ENCODE peak calls at places on chromosome X, in ten cellular contexts. One of them, this sample, is unnamed.

GRCh38 chrX:70039758-70040157 is 10.0 kb downstream of the AWAT2 start:
- DNase-seq in uterus: no peak
- DNase-seq in foreskin fibroblast: no peak
- DNase-seq in stomach: no peak
- DNase-seq in choroid plexus epithelial cell: no peak
- DNase-seq in pancreas: no peak
- DNase-seq in A549: no peak
- DNase-seq in GM12865: no peak
- DNase-seq in heart left ventricle: no peak
- DNase-seq in right atrium auricular region: no peak
- DNase-seq in this sample: no peak

GRCh38 chrX:14546190-14546589 is 16.9 kb downstream of the GLRA2 start:
- DNase-seq in A549: no peak
- DNase-seq in uterus: no peak
- DNase-seq in choroid plexus epithelial cell: no peak
- DNase-seq in foreskin fibroblast: no peak
- DNase-seq in heart left ventricle: no peak
- DNase-seq in right atrium auricular region: no peak
- DNase-seq in GM12865: no peak
- DNase-seq in pancreas: no peak
- DNase-seq in stomach: no peak
- DNase-seq in this sample: no peak

GRCh38 chrX:103585421-103586313 is at the start of gene TCEAL4:
- DNase-seq in stomach: peak
- DNase-seq in right atrium auricular region: no peak
- DNase-seq in pancreas: peak
- DNase-seq in heart left ventricle: peak
- DNase-seq in GM12865: peak
- DNase-seq in choroid plexus epithelial cell: peak
- DNase-seq in A549: peak
- DNase-seq in uterus: peak
- DNase-seq in foreskin fibroblast: no peak
- DNase-seq in this sample: no peak

GRCh38 chrX:113260474-113260873 is 419.8 kb upstream of the AMOT start:
- DNase-seq in pancreas: no peak
- DNase-seq in heart left ventricle: no peak
- DNase-seq in foreskin fibroblast: no peak
- DNase-seq in GM12865: peak
- DNase-seq in choroid plexus epithelial cell: no peak
- DNase-seq in stomach: no peak
- DNase-seq in uterus: no peak
- DNase-seq in A549: no peak
- DNase-seq in right atrium auricular region: no peak
- DNase-seq in this sample: no peak

GRCh38 chrX:13092455-13092941 is 48.1 kb upstream of the FAM9C start:
- DNase-seq in heart left ventricle: no peak
- DNase-seq in pancreas: no peak
- DNase-seq in stomach: peak
- DNase-seq in A549: no peak
- DNase-seq in choroid plexus epithelial cell: no peak
- DNase-seq in uterus: no peak
- DNase-seq in foreskin fibroblast: no peak
- DNase-seq in GM12865: peak
- DNase-seq in right atrium auricular region: no peak
- DNase-seq in this sample: no peak

GRCh38 chrX:13123857-13124345 is 79.5 kb upstream of the FAM9C start:
- DNase-seq in foreskin fibroblast: peak
- DNase-seq in right atrium auricular region: no peak
- DNase-seq in A549: no peak
- DNase-seq in pancreas: no peak
- DNase-seq in uterus: no peak
- DNase-seq in heart left ventricle: no peak
- DNase-seq in stomach: no peak
- DNase-seq in choroid plexus epithelial cell: peak
- DNase-seq in GM12865: peak
- DNase-seq in this sample: peak

GRCh38 chrX:139890991-139891700 is 41.7 kb downstream of the ATP11C start:
- DNase-seq in GM12865: no peak
- DNase-seq in A549: no peak
- DNase-seq in uterus: no peak
- DNase-seq in heart left ventricle: no peak
- DNase-seq in choroid plexus epithelial cell: peak
- DNase-seq in right atrium auricular region: no peak
- DNase-seq in stomach: no peak
- DNase-seq in foreskin fibroblast: peak
- DNase-seq in pancreas: no peak
- DNase-seq in this sample: no peak

GRCh38 chrX:26918633-26919032 is 544.5 kb downstream of the PPP4R3C start:
- DNase-seq in stomach: no peak
- DNase-seq in uterus: no peak
- DNase-seq in foreskin fibroblast: no peak
- DNase-seq in heart left ventricle: no peak
- DNase-seq in right atrium auricular region: no peak
- DNase-seq in A549: no peak
- DNase-seq in choroid plexus epithelial cell: peak
- DNase-seq in GM12865: peak
- DNase-seq in pancreas: no peak
- DNase-seq in this sample: no peak

GRCh38 chrX:11944486-11944885 is 186.4 kb downstream of the MSL3 start:
- DNase-seq in pancreas: no peak
- DNase-seq in choroid plexus epithelial cell: peak
- DNase-seq in stomach: no peak
- DNase-seq in uterus: no peak
- DNase-seq in right atrium auricular region: no peak
- DNase-seq in heart left ventricle: no peak
- DNase-seq in A549: peak
- DNase-seq in foreskin fibroblast: peak
- DNase-seq in GM12865: peak
- DNase-seq in this sample: no peak

GRCh38 chrX:153668423-153669173 is 5.0 kb downstream of the PNCK start:
- DNase-seq in A549: no peak
- DNase-seq in stomach: no peak
- DNase-seq in foreskin fibroblast: no peak
- DNase-seq in right atrium auricular region: no peak
- DNase-seq in GM12865: no peak
- DNase-seq in uterus: no peak
- DNase-seq in heart left ventricle: no peak
- DNase-seq in choroid plexus epithelial cell: no peak
- DNase-seq in pancreas: no peak
- DNase-seq in this sample: no peak

GRCh38 chrX:82677281-82677680 is 830.8 kb upstream of the POU3F4 start:
- DNase-seq in pancreas: no peak
- DNase-seq in A549: no peak
- DNase-seq in heart left ventricle: no peak
- DNase-seq in stomach: no peak
- DNase-seq in choroid plexus epithelial cell: peak
- DNase-seq in right atrium auricular region: no peak
- DNase-seq in uterus: no peak
- DNase-seq in foreskin fibroblast: no peak
- DNase-seq in GM12865: no peak
- DNase-seq in this sample: no peak

GRCh38 chrX:119516157-119516702 is 48.0 kb downstream of the SLC25A5 start:
- DNase-seq in GM12865: peak
- DNase-seq in A549: peak
- DNase-seq in heart left ventricle: no peak
- DNase-seq in uterus: peak
- DNase-seq in foreskin fibroblast: peak
- DNase-seq in choroid plexus epithelial cell: peak
- DNase-seq in pancreas: peak
- DNase-seq in right atrium auricular region: no peak
- DNase-seq in stomach: no peak
- DNase-seq in this sample: no peak
- H3K4me3 ChIP-seq in GM12865: no peak
- H3K4me3 ChIP-seq in A549: no peak
- H3K4me3 ChIP-seq in heart left ventricle: no peak
- H3K4me3 ChIP-seq in uterus: no peak
- H3K4me3 ChIP-seq in foreskin fibroblast: no peak
- H3K4me3 ChIP-seq in choroid plexus epithelial cell: no peak
- H3K4me3 ChIP-seq in pancreas: no peak
- H3K4me3 ChIP-seq in right atrium auricular region: no peak
- H3K4me3 ChIP-seq in stomach: no peak
- H3K4me3 ChIP-seq in this sample: no peak

GRCh38 chrX:143437439-143437838 is 79.8 kb downstream of the SPANXN3 start:
- DNase-seq in heart left ventricle: no peak
- DNase-seq in choroid plexus epithelial cell: no peak
- DNase-seq in right atrium auricular region: no peak
- DNase-seq in uterus: no peak
- DNase-seq in foreskin fibroblast: no peak
- DNase-seq in A549: no peak
- DNase-seq in pancreas: no peak
- DNase-seq in stomach: no peak
- DNase-seq in GM12865: peak
- DNase-seq in this sample: no peak
- TF ChIP-seq CTCF in heart left ventricle: peak
- TF ChIP-seq CTCF in choroid plexus epithelial cell: no peak
- TF ChIP-seq CTCF in right atrium auricular region: no peak
- TF ChIP-seq CTCF in uterus: no peak
- TF ChIP-seq CTCF in foreskin fibroblast: no peak
- TF ChIP-seq CTCF in A549: no peak
- TF ChIP-seq CTCF in pancreas: peak
- TF ChIP-seq CTCF in stomach: no peak
- TF ChIP-seq CTCF in GM12865: peak
- TF ChIP-seq CTCF in this sample: no peak

DNA sequence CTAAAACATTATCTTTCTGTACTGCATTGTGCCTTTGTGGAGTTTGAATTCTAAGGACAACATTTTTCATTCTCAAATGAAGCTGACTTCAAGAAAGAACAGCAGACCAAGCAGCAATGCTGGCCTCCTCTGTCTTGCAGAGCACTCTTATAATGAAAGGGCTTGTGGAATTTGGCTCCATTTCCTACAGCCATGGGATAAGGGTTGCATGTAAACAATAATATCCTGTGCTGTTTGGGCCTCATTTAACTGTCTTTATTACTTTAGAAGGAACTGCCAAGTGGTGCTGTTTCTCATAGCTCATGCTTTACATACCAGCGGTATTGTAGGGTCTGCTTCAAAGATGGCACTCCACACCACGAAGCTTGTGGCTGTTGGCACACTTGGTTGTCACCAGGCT is 111.4 kb upstream of the EOLA2 start:
- DNase-seq in pancreas: no peak
- DNase-seq in heart left ventricle: no peak
- DNase-seq in uterus: no peak
- DNase-seq in choroid plexus epithelial cell: peak
- DNase-seq in GM12865: no peak
- DNase-seq in right atrium auricular region: no peak
- DNase-seq in stomach: no peak
- DNase-seq in foreskin fibroblast: no peak
- DNase-seq in A549: no peak
- DNase-seq in this sample: no peak
- H3K4me3 ChIP-seq in pancreas: no peak
- H3K4me3 ChIP-seq in heart left ventricle: no peak
- H3K4me3 ChIP-seq in uterus: no peak
- H3K4me3 ChIP-seq in choroid plexus epithelial cell: no peak
- H3K4me3 ChIP-seq in GM12865: no peak
- H3K4me3 ChIP-seq in right atrium auricular region: no peak
- H3K4me3 ChIP-seq in stomach: no peak
- H3K4me3 ChIP-seq in foreskin fibroblast: no peak
- H3K4me3 ChIP-seq in A549: no peak
- H3K4me3 ChIP-seq in this sample: no peak

GRCh38 chrX:78313526-78313925 is 13.9 kb downstream of the CYSLTR1 start:
- DNase-seq in pancreas: no peak
- DNase-seq in foreskin fibroblast: no peak
- DNase-seq in heart left ventricle: no peak
- DNase-seq in uterus: no peak
- DNase-seq in GM12865: no peak
- DNase-seq in stomach: no peak
- DNase-seq in choroid plexus epithelial cell: no peak
- DNase-seq in A549: no peak
- DNase-seq in right atrium auricular region: no peak
- DNase-seq in this sample: no peak

GRCh38 chrX:78316310-78316709 is 11.1 kb downstream of the CYSLTR1 start:
- DNase-seq in right atrium auricular region: no peak
- DNase-seq in A549: no peak
- DNase-seq in heart left ventricle: peak
- DNase-seq in stomach: no peak
- DNase-seq in pancreas: no peak
- DNase-seq in uterus: no peak
- DNase-seq in foreskin fibroblast: no peak
- DNase-seq in GM12865: no peak
- DNase-seq in choroid plexus epithelial cell: no peak
- DNase-seq in this sample: no peak

GRCh38 chrX:78315745-78316144 is 11.7 kb downstream of the CYSLTR1 start:
- DNase-seq in GM12865: no peak
- DNase-seq in uterus: no peak
- DNase-seq in foreskin fibroblast: no peak
- DNase-seq in stomach: no peak
- DNase-seq in A549: no peak
- DNase-seq in heart left ventricle: no peak
- DNase-seq in pancreas: no peak
- DNase-seq in choroid plexus epithelial cell: no peak
- DNase-seq in right atrium auricular region: no peak
- DNase-seq in this sample: no peak

GRCh38 chrX:78314561-78314960 is 12.8 kb downstream of the CYSLTR1 start:
- DNase-seq in heart left ventricle: no peak
- DNase-seq in choroid plexus epithelial cell: no peak
- DNase-seq in foreskin fibroblast: no peak
- DNase-seq in GM12865: no peak
- DNase-seq in right atrium auricular region: no peak
- DNase-seq in A549: no peak
- DNase-seq in pancreas: no peak
- DNase-seq in uterus: no peak
- DNase-seq in stomach: no peak
- DNase-seq in this sample: no peak
- TF ChIP-seq CTCF in heart left ventricle: no peak
- TF ChIP-seq CTCF in choroid plexus epithelial cell: no peak
- TF ChIP-seq CTCF in foreskin fibroblast: no peak
- TF ChIP-seq CTCF in GM12865: no peak
- TF ChIP-seq CTCF in right atrium auricular region: no peak
- TF ChIP-seq CTCF in A549: no peak
- TF ChIP-seq CTCF in pancreas: no peak
- TF ChIP-seq CTCF in uterus: no peak
- TF ChIP-seq CTCF in stomach: no peak
- TF ChIP-seq CTCF in this sample: no peak

This sample was measured in AG04449.